ENCODE peak calls at places on chromosomes 6 and 20, in four cellular contexts. L, Y, T and D are unnamed samples.

GRCh38 chr6:17086469-17086868 is 15.4 kb upstream of the STMND1 start:
- DNase-seq in T (peak; percentile 68), L (peak; percentile 76), Y (peak; percentile 75), D (peak; percentile 80)

GRCh38 chr20:56769971-56770570 is 141.0 kb downstream of the TFAP2C start:
- DNase-seq in L (no peak), Y (no peak), T (no peak), D (no peak)

GRCh38 chr6:108621117-108621516 is 60.4 kb downstream of the FOXO3 start:
- DNase-seq in T (no peak), Y (peak; percentile 23), L (no peak), D (peak; percentile 88)

GRCh38 chr6:117418320-117418719 is 7.4 kb downstream of the ROS1 start:
- DNase-seq in L (no peak), T (no peak), Y (no peak), D (no peak)

GRCh38 chr6:108030223-108030622 is 44.3 kb downstream of the OSTM1 start:
- DNase-seq in Y (no peak), L (no peak), T (no peak), D (no peak)

GRCh38 chr6:147341486-147341885 is 137.3 kb downstream of the STXBP5 start:
- DNase-seq in Y (no peak), L (no peak), T (no peak), D (no peak)

GRCh38 chr20:22525821-22526220 is 58.6 kb downstream of the FOXA2 start:
- DNase-seq in L (no peak), T (no peak), Y (no peak), D (no peak)

GRCh38 chr6:41189968-41190367 is 11.0 kb downstream of the TREML2 start:
- DNase-seq in L (no peak), T (no peak), Y (no peak), D (no peak)

GRCh38 chr6:89941031-89941775 is 46.9 kb downstream of the GJA10 start:
- DNase-seq in L (peak; percentile 92), T (no peak), Y (no peak), D (no peak)

GRCh38 chr6:52992980-52993379 is 2.1 kb downstream of the GSTA4 start:
- DNase-seq in T (no peak), Y (no peak), L (no peak), D (no peak)

GRCh38 chr6:13536796-13537526 is 37.4 kb upstream of the SIRT5 start:
- DNase-seq in Y (no peak), L (no peak), T (no peak), D (no peak)

GRCh38 chr20:10239954-10240353 is 21.3 kb downstream of the SNAP25 start:
- DNase-seq in T (no peak), L (peak; percentile 21), Y (no peak), D (no peak)

GRCh38 chr20:62046431-62046830 is 19.2 kb downstream of the TAF4 start:
- DNase-seq in L (no peak), T (no peak), Y (no peak), D (no peak)

GRCh38 chr20:63228786-63229185 is 6.9 kb upstream of the BIRC7 start:
- DNase-seq in T (peak; percentile 65), Y (no peak), L (no peak), D (no peak)

GRCh38 chr20:48716086-48716485 is 111.7 kb downstream of the PREX1 start:
- DNase-seq in T (no peak), Y (no peak), L (no peak), D (no peak)

GRCh38 chr20:46509523-46509922 is 3.8 kb downstream of the ZNF334 start:
- DNase-seq in L (no peak), Y (no peak), T (no peak), D (no peak)

GRCh38 chr6:116217069-116217468 is 36.8 kb downstream of the TSPYL4 start:
- DNase-seq in Y (peak; percentile 24), T (peak; percentile 47), L (no peak), D (no peak)

GRCh38 chr6:116840091-116840490 is 11.2 kb upstream of the GPRC6A start:
- DNase-seq in T (no peak), L (no peak), Y (no peak), D (peak; percentile 78)

GRCh38 chr6:49713346-49713745 is at the start of gene CRISP2:
- DNase-seq in Y (no peak), T (peak; percentile 81), L (no peak), D (no peak)

GRCh38 chr6:80605165-80605989 is 498.9 kb downstream of the BCKDHB start:
- DNase-seq in Y (peak; percentile 42), T (peak; percentile 74), L (no peak), D (peak; percentile 64)
- H3K27ac ChIP-seq in Y (no peak overlapping the region), T (no peak overlapping the region), L (no peak overlapping the region), D (peak overlapping the region; percentile 11)

GRCh38 chr20:35146299-35146921 is 726 bp downstream of the EDEM2 start:
- DNase-seq in Y (no peak), L (no peak), T (peak; percentile 75), D (no peak)

GRCh38 chr20:35144694-35145093 is 2.4 kb downstream of the EDEM2 start:
- DNase-seq in T (no peak), L (no peak), Y (no peak), D (no peak)

GRCh38 chr20:35146922-35147574 is at the start of gene EDEM2:
- DNase-seq in L (peak; percentile 91), T (peak; percentile 96), Y (peak; percentile 92), D (peak; percentile 96)

DNA sequence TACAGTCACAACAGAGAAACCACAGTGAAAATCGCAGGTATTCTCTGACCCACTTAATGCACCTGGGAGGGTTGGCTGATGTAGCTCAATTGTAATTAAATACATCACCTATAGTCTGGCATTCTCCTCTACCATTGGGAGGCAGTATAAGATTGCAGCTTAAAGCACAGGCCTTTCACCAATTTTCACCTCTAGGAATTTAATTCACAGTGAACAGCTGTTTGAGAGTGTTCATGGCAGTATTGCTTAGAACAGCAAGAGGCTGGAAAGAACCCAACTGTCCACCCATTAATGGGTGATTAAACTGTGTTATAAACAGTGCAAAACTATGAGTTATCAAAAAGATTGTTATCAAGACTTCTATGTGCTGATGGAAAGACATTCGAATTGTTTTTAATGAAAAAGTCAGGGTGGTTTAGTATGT is 2.0 kb downstream of the EDEM2 start:
- DNase-seq in T (peak; percentile 75), Y (peak; percentile 47), L (peak; percentile 10), D (peak; percentile 22)
- TF ChIP-seq CTCF in T (peak; percentile 77), Y (peak; percentile 71), L (peak; percentile 76), D (peak; percentile 66)

DNA sequence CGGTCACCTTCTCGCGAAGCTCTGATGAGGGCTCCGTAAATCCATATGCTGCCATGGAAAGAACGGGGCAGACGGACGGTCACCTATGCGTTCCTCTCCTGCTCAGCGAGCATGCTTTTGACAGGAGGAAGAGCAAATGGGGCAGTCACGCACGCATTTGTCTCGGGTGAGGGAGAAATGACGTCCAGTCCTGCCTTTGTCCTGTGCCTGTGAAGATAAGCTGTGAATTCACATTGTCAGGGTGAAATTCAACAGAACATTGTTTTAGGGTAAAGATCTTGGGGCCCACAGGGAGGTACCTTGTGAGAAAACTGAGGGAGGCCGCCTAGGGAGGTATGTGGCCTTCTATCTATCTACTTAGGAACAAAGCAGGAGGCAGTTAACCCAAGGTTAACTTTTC is 83.8 kb downstream of the IRF4 start:
- DNase-seq in L (no peak), Y (no peak), T (no peak), D (no peak)
- H3K4me3 ChIP-seq in L (no peak overlapping the region), Y (no peak overlapping the region), T (no peak overlapping the region), D (no peak overlapping the region)

GRCh38 chr6:38155144-38155543 is 335.6 kb downstream of the ZFAND3 start:
- DNase-seq in T (no peak), L (no peak), Y (no peak), D (peak; percentile 88)
- H3K27ac ChIP-seq in T (no peak overlapping the region), L (no peak overlapping the region), Y (no peak overlapping the region), D (peak overlapping the region; percentile 96)

GRCh38 chr20:54197621-54198604 is 10.0 kb upstream of the PFDN4 start:
- DNase-seq in L (no peak), Y (no peak), T (peak; percentile 45), D (peak; percentile 46)
- TF ChIP-seq CTCF in L (no peak), Y (peak; percentile 44), T (peak; percentile 60), D (peak; percentile 63)

GRCh38 chr6:113560376-113560775 is 296.8 kb upstream of the MARCKS start:
- DNase-seq in T (no peak), Y (no peak), L (no peak), D (no peak)

GRCh38 chr6:113560908-113561307 is 296.2 kb upstream of the MARCKS start:
- DNase-seq in T (no peak), L (no peak), Y (peak; percentile 32), D (peak; percentile 84)

GRCh38 chr6:113556775-113557174 is 300.4 kb upstream of the MARCKS start:
- DNase-seq in L (no peak), T (no peak), Y (no peak), D (no peak)

GRCh38 chr6:113562248-113562647 is 294.9 kb upstream of the MARCKS start:
- DNase-seq in L (no peak), Y (no peak), T (no peak), D (no peak)

GRCh38 chr6:113558966-113559365 is 298.2 kb upstream of the MARCKS start:
- DNase-seq in L (no peak), Y (no peak), T (no peak), D (peak; percentile 55)
- H3K4me3 ChIP-seq in L (no peak overlapping the region), Y (no peak overlapping the region), T (no peak overlapping the region), D (no peak overlapping the region)

DNA sequence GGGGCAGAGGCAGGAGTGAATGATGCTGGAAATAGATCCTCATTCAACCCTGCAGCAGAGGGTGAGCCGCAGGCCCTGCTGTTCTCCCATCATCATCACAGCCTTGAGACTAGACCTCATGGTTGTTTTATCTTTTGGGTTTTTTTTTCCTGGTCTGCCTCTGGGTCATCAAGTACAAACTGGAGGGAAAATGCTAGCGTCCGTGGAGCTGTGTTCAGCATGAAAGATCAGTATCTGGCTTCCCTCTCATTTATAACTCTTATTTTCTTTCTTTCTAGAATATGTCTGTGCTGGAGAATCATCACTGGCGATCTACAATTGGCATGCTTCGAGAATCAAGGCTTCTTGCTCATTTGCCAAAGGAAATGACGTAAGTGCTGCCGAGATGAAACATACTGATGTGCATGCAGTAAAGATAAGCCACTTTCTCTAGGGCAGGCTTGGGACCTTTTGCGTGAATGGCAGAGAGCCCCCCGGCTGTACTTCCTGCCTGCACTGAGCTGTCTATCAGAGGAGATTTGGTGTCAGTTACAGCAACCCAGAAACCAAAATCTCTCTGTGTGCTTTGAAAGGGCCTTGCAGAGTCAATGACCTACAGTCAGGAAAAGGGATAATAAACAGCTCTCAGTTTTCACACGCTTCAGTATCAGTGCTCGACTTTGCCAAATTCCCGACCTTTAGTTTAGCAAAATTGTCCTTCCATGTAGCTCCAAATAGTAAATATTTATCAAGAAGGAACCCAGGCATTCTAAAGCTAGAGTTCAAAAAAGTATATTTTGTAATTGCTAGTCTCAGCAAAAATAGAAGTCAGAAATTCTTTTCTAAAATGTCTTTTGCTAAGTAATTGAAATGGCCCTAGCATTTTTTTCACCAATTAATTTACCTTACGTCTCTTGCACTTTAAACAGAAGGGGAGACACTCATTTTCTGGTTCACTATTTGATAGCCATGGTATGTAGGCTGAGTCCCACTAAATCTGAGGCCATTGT is 76.3 kb downstream of the MTFR2 start:
- DNase-seq in Y (no peak), L (no peak), T (no peak), D (peak; percentile 88)
- H3K27ac ChIP-seq in Y (no peak overlapping the region), L (no peak overlapping the region), T (no peak overlapping the region), D (peak overlapping the region; percentile 55)